ENCODE peak calls at places on chromosomes 12 and 14, in five cellular contexts. R is cardiac muscle cell, S is left ventricle myocardium inferior, Q is mesenchymal stem cell, E is Karpas-422. G is an unnamed sample.
A peak's percentile ranks its signal among the peaks of the same experiment; 100 is the strongest.

GRCh38 chr12:76790564-76791552 is 26.9 kb downstream of the ZDHHC17 start:
- DNase-seq in E (peak; percentile 69), R (peak; percentile 22), S (no peak), Q (peak; percentile 34), G (no peak)

GRCh38 chr12:70251226-70251625 is 8.0 kb downstream of the CNOT2 start:
- DNase-seq in E (peak; percentile 41), R (no peak), Q (no peak), S (no peak), G (no peak)

GRCh38 chr14:64503184-64503433 is 529 bp downstream of the ZBTB25 start:
- DNase-seq in E (no peak), Q (no peak), R (peak; percentile 28), S (no peak), G (no peak)

GRCh38 chr14:29721586-29721985 is 206.1 kb downstream of the PRKD1 start:
- DNase-seq in Q (no peak), E (no peak), S (no peak), R (no peak), G (no peak)

GRCh38 chr12:89252284-89252683 is 100.0 kb downstream of the DUSP6 start:
- DNase-seq in Q (peak; percentile 83), E (no peak), R (no peak), S (no peak), G (no peak)

GRCh38 chr12:74906224-74906623 is 303.4 kb downstream of the KCNC2 start:
- DNase-seq in Q (no peak), E (peak; percentile 57), R (no peak), S (no peak), G (no peak)

GRCh38 chr12:95626854-95627253 is 75.6 kb upstream of the USP44 start:
- DNase-seq in R (no peak), Q (no peak), S (no peak), E (no peak), G (no peak)

GRCh38 chr14:101322223-101322622 is 239.1 kb upstream of the DIO3 start:
- DNase-seq in E (no peak), S (no peak), R (no peak), Q (no peak), G (no peak)

GRCh38 chr14:74176404-74176788 is 62.9 kb upstream of the VSX2 start:
- DNase-seq in E (no peak), S (no peak), Q (peak; percentile 6), R (peak; percentile 50), G (no peak)

GRCh38 chr12:6335451-6336078 is 6.3 kb downstream of the TNFRSF1A start:
- DNase-seq in S (peak; percentile 72), Q (peak; percentile 94), E (peak; percentile 83), R (peak; percentile 89), G (peak; percentile 91)

GRCh38 chr12:19739195-19739776 is 300.0 kb downstream of the AEBP2 start:
- DNase-seq in R (peak; percentile 87), Q (peak; percentile 76), S (no peak), E (peak; percentile 82), G (no peak)

GRCh38 chr12:22230280-22230794 is 104.2 kb downstream of the ST8SIA1 start:
- DNase-seq in S (no peak), Q (peak; percentile 41), R (no peak), E (no peak), G (no peak)

GRCh38 chr14:92093320-92093719 is 13.1 kb downstream of the ATXN3 start:
- DNase-seq in E (peak; percentile 76), R (no peak), S (no peak), Q (peak; percentile 20), G (no peak)

GRCh38 chr14:101918125-101918989 is 46.0 kb upstream of the DYNC1H1 start:
- DNase-seq in E (no peak), R (no peak), Q (peak; percentile 9), S (no peak), G (no peak)

GRCh38 chr14:100587248-100587762 is at the start of gene BEGAIN:
- DNase-seq in R (no peak), E (no peak), S (peak; percentile 3), Q (no peak), G (no peak)

GRCh38 chr14:67532998-67533753 is at the start of gene PLEKHH1:
- DNase-seq in Q (peak; percentile 74), S (peak; percentile 80), E (peak; percentile 84), R (peak; percentile 72), G (peak; percentile 78)

GRCh38 chr14:24943024-24943423 is 106.9 kb downstream of the STXBP6 start:
- DNase-seq in Q (no peak), R (peak; percentile 33), S (peak; percentile 30), E (no peak), G (no peak)

GRCh38 chr14:77310041-77310440 is 10.6 kb downstream of the POMT2 start:
- DNase-seq in R (no peak), S (no peak), E (no peak), Q (no peak), G (peak; percentile 26)

GRCh38 chr14:21723431-21724045 is 49.9 kb upstream of the OR4E1 start:
- DNase-seq in R (peak; percentile 25), Q (peak; percentile 12), S (no peak), E (peak; percentile 87), G (peak; percentile 11)

GRCh38 chr14:21721504-21721903 is 47.9 kb upstream of the OR4E1 start:
- DNase-seq in S (no peak), R (no peak), E (no peak), Q (no peak), G (no peak)

GRCh38 chr14:21719841-21720240 is 46.2 kb upstream of the OR4E1 start:
- DNase-seq in Q (no peak), R (no peak), S (no peak), E (no peak), G (no peak)

GRCh38 chr14:21729703-21730212 is 56.1 kb upstream of the OR4E1 start:
- DNase-seq in E (no peak), S (no peak), Q (no peak), R (no peak), G (no peak)

GRCh38 chr14:21724115-21724973 is 50.7 kb upstream of the OR4E1 start:
- DNase-seq in S (no peak), Q (no peak), R (no peak), E (no peak), G (no peak)
- H3K4me3 ChIP-seq in S (no peak overlapping the region), Q (no peak overlapping the region), R (no peak overlapping the region), E (no peak overlapping the region), G (no peak overlapping the region)

DNA sequence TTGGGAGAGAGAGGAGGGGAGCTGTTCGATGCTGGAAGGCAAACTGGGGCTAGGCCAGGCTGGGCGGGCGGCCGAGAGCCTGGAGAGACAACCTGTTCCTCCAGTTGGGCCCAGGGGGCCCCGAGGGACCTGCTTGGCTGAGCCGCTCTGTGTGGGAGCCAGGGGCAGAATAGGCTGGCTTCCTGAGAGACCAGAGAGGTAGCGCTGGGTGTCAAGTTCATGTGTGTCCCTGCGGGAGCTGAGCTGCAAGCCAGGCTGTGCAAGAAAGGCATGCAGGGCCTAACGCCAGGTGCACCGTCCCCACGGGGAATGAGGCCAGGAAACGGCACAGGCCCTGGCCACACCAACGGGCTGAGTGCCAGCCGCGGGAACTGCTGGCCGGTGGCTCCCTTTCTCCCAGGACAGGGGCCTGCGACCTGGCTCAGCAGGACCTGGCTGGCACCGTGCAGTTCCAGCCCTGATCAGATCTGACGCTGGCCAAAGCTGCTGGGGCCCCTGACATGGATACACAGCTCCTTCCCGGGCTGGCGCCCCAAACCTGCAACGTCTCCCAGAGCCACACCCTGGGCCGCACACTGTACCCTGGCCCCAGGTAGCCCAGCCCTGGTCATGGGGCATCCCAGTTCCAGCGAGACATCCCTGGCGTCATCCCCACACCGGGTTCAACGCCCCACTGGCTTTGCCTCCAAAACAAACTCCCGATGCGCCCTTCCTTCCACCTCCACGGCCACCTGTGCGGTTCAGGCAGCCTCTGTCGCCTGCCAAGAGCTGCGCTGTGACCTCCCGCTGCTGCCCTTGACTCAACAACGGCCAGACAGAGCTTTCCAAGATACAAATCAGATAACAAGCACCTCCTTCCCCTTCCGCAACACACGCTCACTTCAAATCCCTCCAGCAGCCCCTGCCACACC is 65.0 kb downstream of the RFLNA start:
- DNase-seq in R (peak; percentile 61), Q (no peak), S (peak; percentile 95), E (peak; percentile 96), G (no peak)
- H3K36me3 ChIP-seq in R (peaks cover 7% of the 10 kb centered on the region), Q (peaks cover 48% of the 10 kb centered on the region), S (peaks cover 50% of the 10 kb centered on the region), E (peaks cover 11% of the 10 kb centered on the region), G (peaks cover 36% of the 10 kb centered on the region)

GRCh38 chr12:131030472-131031328 is 77.0 kb downstream of the ADGRD1 start:
- DNase-seq in Q (no peak), R (no peak), S (no peak), E (no peak), G (no peak)

GRCh38 chr12:131025939-131026702 is 72.4 kb downstream of the ADGRD1 start:
- DNase-seq in S (no peak), Q (no peak), E (no peak), R (no peak), G (no peak)

GRCh38 chr12:131028587-131029338 is 75.1 kb downstream of the ADGRD1 start:
- DNase-seq in E (no peak), Q (no peak), S (no peak), R (no peak), G (no peak)

GRCh38 chr12:131025234-131025633 is 71.5 kb downstream of the ADGRD1 start:
- DNase-seq in R (no peak), S (no peak), E (no peak), Q (no peak), G (no peak)

DNA sequence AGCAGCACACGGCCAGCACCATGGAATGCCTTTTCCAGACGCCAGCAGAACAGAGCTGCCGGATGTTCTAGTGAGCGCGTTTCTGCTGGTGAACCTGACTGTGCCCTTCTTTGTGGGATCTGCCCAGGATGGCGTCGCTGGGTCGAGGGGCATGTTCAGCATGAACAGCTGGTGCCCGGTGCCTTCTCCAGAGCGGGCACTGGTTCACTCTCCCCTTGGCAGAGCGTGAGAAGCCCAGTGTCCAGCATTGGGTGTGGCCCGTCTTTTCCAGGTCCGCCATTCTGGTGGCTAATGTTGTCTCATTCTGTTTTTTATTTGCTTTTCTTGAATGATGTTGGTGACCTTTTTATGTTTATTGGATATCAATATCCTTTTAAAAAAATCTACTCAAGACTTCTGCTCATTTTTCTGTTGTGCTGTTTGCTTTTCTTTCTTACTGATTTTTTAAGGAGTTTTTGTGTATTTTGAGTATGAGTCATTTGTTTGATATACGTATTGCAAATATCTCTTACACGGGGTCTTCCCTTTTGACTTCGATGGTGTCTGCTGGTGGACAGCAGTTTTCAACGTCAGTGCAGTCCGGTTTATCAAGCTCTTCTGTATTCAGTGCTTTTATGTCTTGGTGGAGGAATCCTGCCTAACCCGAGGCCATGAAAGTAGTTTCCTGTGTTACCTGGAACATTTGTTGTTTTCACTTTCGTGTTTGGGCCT is 74.3 kb downstream of the ADGRD1 start:
- DNase-seq in E (no peak), S (no peak), Q (no peak), R (no peak), G (no peak)
- H3K9me3 ChIP-seq in E (no peaks in the 10 kb centered on the region), S (no peaks in the 10 kb centered on the region), Q (no peaks in the 10 kb centered on the region), R (no peaks in the 10 kb centered on the region), G (no peaks in the 10 kb centered on the region)

DNA sequence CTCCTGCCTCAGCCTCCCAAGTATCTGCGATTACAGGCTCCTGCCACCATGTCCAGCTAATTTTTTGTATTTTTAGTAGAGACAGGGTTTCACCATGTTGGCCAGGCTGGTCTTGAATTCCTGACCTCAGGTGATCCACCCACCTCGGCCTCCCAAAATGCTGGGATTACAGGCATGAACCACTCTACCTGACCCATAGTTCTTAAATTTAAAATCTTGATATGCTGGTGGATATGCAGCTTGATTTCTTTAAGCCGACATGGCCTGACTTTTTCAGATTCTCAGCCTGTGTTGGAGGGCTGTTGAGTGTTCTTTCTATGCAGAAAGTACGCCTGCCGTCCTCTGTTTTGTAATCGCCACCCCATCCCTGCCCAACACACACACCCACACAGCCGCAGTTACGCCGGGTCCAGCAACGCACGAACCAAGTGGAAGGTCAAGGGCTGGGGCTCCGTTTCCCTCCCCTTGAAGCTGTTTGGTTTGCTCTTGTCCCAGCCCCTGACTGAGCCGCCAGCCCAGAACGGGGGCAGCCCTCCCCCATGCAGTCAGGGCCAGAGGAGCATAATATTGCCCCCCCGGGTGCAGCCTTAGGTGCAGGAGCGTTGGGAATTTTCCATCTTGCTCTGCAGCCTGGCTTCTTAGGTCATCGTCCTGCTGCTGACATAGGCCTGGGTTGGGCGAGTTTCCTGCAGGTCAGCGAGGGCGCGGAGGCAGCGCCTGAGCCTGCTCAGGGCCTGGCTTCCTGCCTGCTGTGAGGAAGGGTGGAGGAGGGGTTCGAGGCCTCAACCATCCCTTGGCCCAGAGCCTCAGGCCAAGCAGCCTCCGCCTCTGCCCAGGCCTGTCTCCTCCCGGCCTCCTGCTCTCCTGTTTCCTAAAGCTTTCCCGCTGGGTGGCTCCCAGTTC is 44.2 kb downstream of the PSMA6 start:
- DNase-seq in R (peak; percentile 99), Q (peak; percentile 95), S (peak; percentile 93), E (no peak), G (peak; percentile 89)
- H3K4me3 ChIP-seq in R (no peak overlapping the region), Q (peak overlapping the region; percentile 35), S (peak overlapping the region; percentile 41), E (no peak overlapping the region), G (no peak overlapping the region)

G was measured in MG63.